ENCODE peak calls at places on chromosomes 3 and 15, in four cellular contexts. T is lung microvascular endothelial cell, F is GM12865, O is renal cortical epithelial cell. B is an unnamed sample.

GRCh38 chr3:13022348-13023250 is 50.6 kb downstream of the IQSEC1 start:
- DNase-seq in T (peak; percentile 88), F (peak; percentile 58), O (peak; percentile 24), B (peak; percentile 67)

GRCh38 chr3:131568460-131568859 is 65.7 kb upstream of the MRPL3 start:
- DNase-seq in T (no peak), O (no peak), F (no peak), B (no peak)

GRCh38 chr15:47334805-47335204 is 382.5 kb upstream of the SEMA6D start:
- DNase-seq in O (no peak), T (no peak), F (no peak), B (no peak)

GRCh38 chr3:77546246-77546645 is 506.3 kb downstream of the ROBO2 start:
- DNase-seq in T (no peak), O (no peak), F (no peak), B (no peak)

GRCh38 chr3:46464326-46465195 is at the start of gene LTF:
- DNase-seq in F (no peak), T (no peak), O (no peak), B (no peak)

GRCh38 chr15:78761020-78761419 is 50.2 kb downstream of the ADAMTS7 start:
- DNase-seq in F (no peak), T (no peak), O (no peak), B (no peak)

GRCh38 chr15:58761010-58761388 is 10.1 kb upstream of the MINDY2 start:
- DNase-seq in O (no peak), F (no peak), T (no peak), B (no peak)

GRCh38 chr3:46222435-46223161 is 14.5 kb upstream of the CCR1 start:
- DNase-seq in F (no peak), O (no peak), T (no peak), B (no peak)

GRCh38 chr15:27483124-27483523 is 512.1 kb downstream of the GABRG3 start:
- DNase-seq in T (no peak), O (no peak), F (no peak), B (no peak)

B was measured in GM20000.